ENCODE peak calls at places on chromosomes 3 and 15, in four cellular contexts. A is HEK293T, C is HTR-8/SVneo, T is AML-193. F is an unnamed sample.

GRCh38 chr15:56261854-56262509 is 18.3 kb upstream of the RFX7 start:
- DNase-seq in A (no peak), C (no peak), T (no peak), F (no peak)

GRCh38 chr15:61364871-61365270 is 135.8 kb upstream of the RORA start:
- DNase-seq in T (no peak), C (no peak), A (no peak), F (peak)

GRCh38 chr3:127065561-127066270 is 82.8 kb downstream of the PLXNA1 start:
- DNase-seq in A (no peak), T (no peak), C (no peak), F (no peak)

GRCh38 chr15:79970921-79971434 is at the start of gene BCL2A1:
- DNase-seq in A (no peak), C (peak), T (peak), F (no peak)

GRCh38 chr3:169264711-169265110 is 398.8 kb downstream of the MECOM start:
- DNase-seq in T (no peak), A (peak), C (peak), F (no peak)

GRCh38 chr3:120448707-120449650 is 1.8 kb downstream of the FSTL1 start:
- DNase-seq in T (no peak), A (peak), C (no peak), F (no peak)

GRCh38 chr15:46394463-46394862 is 759.6 kb downstream of the SQOR start:
- DNase-seq in C (no peak), A (no peak), T (no peak), F (no peak)

GRCh38 chr3:161607056-161607455 is 110.4 kb downstream of the OTOL1 start:
- DNase-seq in A (no peak), T (no peak), C (no peak), F (no peak)